ENCODE peak calls at places on chromosomes 12 and 14, in eight cellular contexts. Q is hepatocyte, O is lung, H is ovary, W is fibroblast of lung, K is IMR-90, M is H1, A is GM06990. J is an unnamed sample.

GRCh38 chr12:96241484-96242256 is 47.5 kb downstream of the ELK3 start:
- DNase-seq in Q (peak), O (no peak), H (no peak), W (peak), K (peak), M (no peak), A (no peak), J (no peak)

GRCh38 chr14:105168979-105169507 is 467 bp upstream of the JAG2 start:
- DNase-seq in Q (peak), O (no peak), H (no peak), W (no peak), K (no peak), M (peak), A (peak), J (peak)

GRCh38 chr14:66231823-66232222 is 254.3 kb upstream of the CCDC196 start:
- DNase-seq in Q (no peak), O (no peak), H (no peak), W (no peak), K (no peak), M (no peak), A (no peak), J (no peak)

GRCh38 chr12:53603804-53604203 is 22.4 kb downstream of the ATF7 start:
- DNase-seq in Q (no peak), O (no peak), H (no peak), W (no peak), K (no peak), M (no peak), A (no peak), J (no peak)

GRCh38 chr12:83322816-83323215 is 636.1 kb downstream of the TMTC2 start:
- DNase-seq in Q (no peak), O (no peak), H (no peak), W (no peak), K (no peak), M (no peak), A (no peak), J (no peak)

GRCh38 chr12:107748472-107748871 is 12.5 kb downstream of the PRDM4 start:
- DNase-seq in Q (no peak), O (no peak), H (no peak), W (peak), K (peak), M (no peak), A (no peak), J (no peak)

GRCh38 chr14:53110103-53110502 is 43.0 kb downstream of the DDHD1 start:
- DNase-seq in Q (no peak), O (no peak), H (no peak), W (no peak), K (no peak), M (no peak), A (no peak), J (no peak)

GRCh38 chr12:86389949-86390348 is 133.8 kb upstream of the MGAT4C start:
- DNase-seq in Q (no peak), O (no peak), H (no peak), W (peak), K (peak), M (no peak), A (no peak), J (no peak)

GRCh38 chr12:19970116-19970515 is 398.2 kb upstream of the PDE3A start:
- DNase-seq in Q (no peak), O (no peak), H (no peak), W (peak), K (peak), M (no peak), A (no peak), J (no peak)

GRCh38 chr12:113674996-113675395 is 203.3 kb upstream of the LHX5 start:
- DNase-seq in Q (no peak), O (no peak), H (no peak), W (no peak), K (no peak), M (no peak), A (no peak), J (no peak)

GRCh38 chr12:68450947-68451260 is 118.7 kb upstream of the MDM1 start:
- DNase-seq in Q (no peak), O (no peak), H (no peak), W (peak), K (no peak), M (no peak), A (peak), J (no peak)

GRCh38 chr12:124477109-124477915 is 90.1 kb downstream of the NCOR2 start:
- DNase-seq in Q (no peak), O (no peak), H (no peak), W (no peak), K (no peak), M (no peak), A (no peak), J (no peak)

GRCh38 chr12:126112141-126112540 is 1046.9 kb downstream of the AACS start:
- DNase-seq in Q (no peak), O (no peak), H (no peak), W (no peak), K (no peak), M (no peak), A (no peak), J (no peak)

GRCh38 chr12:24363177-24363754 is 413.8 kb upstream of the SOX5 start:
- DNase-seq in Q (no peak), O (no peak), H (no peak), W (no peak), K (no peak), M (no peak), A (no peak), J (no peak)

GRCh38 chr12:1773937-1774655 is 46.3 kb upstream of the LRTM2 start:
- DNase-seq in Q (no peak), O (no peak), H (no peak), W (no peak), K (peak), M (no peak), A (no peak), J (no peak)

GRCh38 chr12:116152268-116152667 is 125.2 kb downstream of the MED13L start:
- DNase-seq in Q (no peak), O (no peak), H (no peak), W (peak), K (peak), M (no peak), A (no peak), J (no peak)

GRCh38 chr12:6961278-6961694 is 9.2 kb downstream of the PHB2 start:
- DNase-seq in Q (peak), O (peak), H (peak), W (peak), K (no peak), M (no peak), A (peak), J (no peak)

GRCh38 chr14:56331815-56332214 is 213.6 kb downstream of the PELI2 start:
- DNase-seq in Q (no peak), O (no peak), H (no peak), W (peak), K (peak), M (no peak), A (no peak), J (no peak)

GRCh38 chr12:121955258-121956040 is 37.1 kb downstream of the CFAP251 start:
- DNase-seq in Q (no peak), O (no peak), H (no peak), W (no peak), K (peak), M (no peak), A (no peak), J (no peak)

GRCh38 chr12:91432079-91432478 is 249.5 kb upstream of the DCN start:
- DNase-seq in Q (no peak), O (no peak), H (no peak), W (peak), K (peak), M (no peak), A (no peak), J (peak)

GRCh38 chr14:58884442-58884841 is 246.7 kb downstream of the DACT1 start:
- DNase-seq in Q (no peak), O (no peak), H (no peak), W (no peak), K (no peak), M (no peak), A (no peak), J (no peak)
- TF ChIP-seq CTCF in Q (no peak), O (no peak), H (no peak), W (peak), K (peak), M (peak), A (peak), J (no peak)

GRCh38 chr14:75981426-75981825 is 369 bp downstream of the TGFB3 start:
- DNase-seq in Q (peak), O (no peak), H (peak), W (peak), K (no peak), M (peak), A (peak), J (peak)
- TF ChIP-seq CTCF in Q (no peak), O (no peak), H (no peak), W (no peak), K (no peak), M (no peak), A (no peak), J (no peak)

GRCh38 chr14:106826833-106827369 is 1300.5 kb downstream of the TMEM121 start:
- DNase-seq in Q (no peak), O (no peak), H (no peak), W (no peak), K (no peak), M (no peak), A (no peak), J (no peak)

DNA sequence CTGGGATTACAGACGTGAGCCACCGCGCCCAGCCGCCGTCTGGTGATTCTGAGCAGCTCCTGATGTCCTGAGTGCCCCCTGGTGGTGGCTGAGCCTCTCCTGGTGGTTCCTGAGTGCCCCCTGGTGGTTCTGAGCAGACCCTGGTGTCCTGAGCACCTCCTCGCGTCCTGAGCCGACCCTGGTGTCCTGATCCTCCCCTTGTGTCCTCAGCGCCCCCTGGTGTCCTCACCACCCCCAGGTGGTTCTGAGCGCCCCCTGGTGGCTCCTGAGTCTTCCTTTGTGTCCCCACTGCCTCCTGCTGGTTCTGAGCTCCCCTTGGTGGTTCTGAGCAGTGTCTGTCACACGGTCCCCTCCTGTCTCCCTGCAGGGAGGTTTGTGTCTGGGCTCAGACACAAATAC is 1304.9 kb downstream of the TMEM121 start:
- DNase-seq in Q (no peak), O (no peak), H (no peak), W (no peak), K (no peak), M (peak), A (peak), J (peak)
- TF ChIP-seq CTCF in Q (no peak), O (no peak), H (no peak), W (no peak), K (no peak), M (peak), A (peak), J (no peak)

GRCh38 chr14:76056128-76056527 is 70.6 kb downstream of the IFT43 start:
- DNase-seq in Q (no peak), O (no peak), H (no peak), W (peak), K (peak), M (no peak), A (no peak), J (no peak)
- TF ChIP-seq CTCF in Q (no peak), O (no peak), H (no peak), W (peak), K (peak), M (peak), A (peak), J (no peak)

GRCh38 chr14:87805315-87805723 is 187.7 kb downstream of the GALC start:
- DNase-seq in Q (peak), O (no peak), H (no peak), W (peak), K (no peak), M (peak), A (peak), J (peak)
- TF ChIP-seq CTCF in Q (peak), O (no peak), H (no peak), W (peak), K (peak), M (peak), A (peak), J (peak)

GRCh38 chr12:71441350-71441748 is 1.8 kb downstream of the LGR5 start:
- DNase-seq in Q (no peak), O (no peak), H (no peak), W (no peak), K (no peak), M (no peak), A (no peak), J (no peak)
- TF ChIP-seq CTCF in Q (no peak), O (no peak), H (no peak), W (no peak), K (no peak), M (no peak), A (no peak), J (no peak)

GRCh38 chr12:58918475-58918874 is 1.8 kb downstream of the LRIG3 start:
- DNase-seq in Q (no peak), O (no peak), H (no peak), W (peak), K (peak), M (no peak), A (no peak), J (no peak)

GRCh38 chr12:58915634-58916033 is 4.7 kb downstream of the LRIG3 start:
- DNase-seq in Q (peak), O (no peak), H (peak), W (peak), K (peak), M (no peak), A (no peak), J (peak)

GRCh38 chr12:58917699-58918334 is 2.5 kb downstream of the LRIG3 start:
- DNase-seq in Q (no peak), O (no peak), H (no peak), W (peak), K (no peak), M (no peak), A (no peak), J (no peak)

GRCh38 chr12:58916153-58916709 is 4.1 kb downstream of the LRIG3 start:
- DNase-seq in Q (no peak), O (no peak), H (no peak), W (no peak), K (no peak), M (no peak), A (no peak), J (no peak)

GRCh38 chr12:58916891-58917570 is 3.3 kb downstream of the LRIG3 start:
- DNase-seq in Q (peak), O (no peak), H (peak), W (peak), K (peak), M (no peak), A (no peak), J (peak)
- TF ChIP-seq CTCF in Q (no peak), O (no peak), H (no peak), W (no peak), K (no peak), M (no peak), A (no peak), J (no peak)